ENCODE peak calls at places on chromosomes 7 and 10, in eight cellular contexts. C is cardiac fibroblast; T is tibial nerve; G is NCI-H2029 treated with DMSO at 0.1 percent for 48 hours; M is colonic mucosa; F is activated T-cell treated with anti-CD3 and anti-CD28 coated beads, Interleukin-2, amount 50 U/mL, for 24 hours; R is left lobe of liver; O is left kidney. L is an unnamed sample.

GRCh38 chr7:157676001-157676400 is 339.2 kb downstream of the DNAJB6 start:
- DNase-seq in C (no peak), T (no peak), G (peak; percentile 29), M (no peak), F (no peak), R (no peak), O (no peak), L (no peak)

GRCh38 chr10:5488272-5489161 is 10.9 kb downstream of the CALML5 start:
- DNase-seq in C (no peak), T (no peak), G (peak; percentile 79), M (peak; percentile 94), F (no peak), R (no peak), O (no peak), L (no peak)

GRCh38 chr7:21365866-21366624 is 61.8 kb upstream of the SP4 start:
- DNase-seq in C (peak; percentile 55), T (no peak), G (peak; percentile 84), M (peak; percentile 33), F (no peak), R (no peak), O (no peak), L (no peak)

GRCh38 chr7:134712196-134712595 is 65.5 kb downstream of the BPGM start:
- DNase-seq in C (no peak), T (no peak), G (no peak), M (no peak), F (no peak), R (no peak), O (no peak), L (no peak)

GRCh38 chr10:5921746-5922145 is 31.7 kb downstream of the FBH1 start:
- DNase-seq in C (no peak), T (no peak), G (no peak), M (no peak), F (no peak), R (no peak), O (no peak), L (no peak)

GRCh38 chr7:108211382-108212201 is 81.4 kb upstream of the LAMB4 start:
- DNase-seq in C (peak; percentile 91), T (no peak), G (peak; percentile 86), M (no peak), F (no peak), R (no peak), O (no peak), L (no peak)

GRCh38 chr10:3772349-3773222 is 12.4 kb downstream of the KLF6 start:
- DNase-seq in C (peak; percentile 67), T (no peak), G (no peak), M (peak; percentile 6), F (no peak), R (peak; percentile 24), O (peak; percentile 36), L (no peak)

GRCh38 chr10:78460204-78460603 is 426.5 kb downstream of the RPS24 start:
- DNase-seq in C (no peak), T (no peak), G (no peak), M (no peak), F (no peak), R (no peak), O (no peak), L (no peak)

GRCh38 chr7:4845740-4846142 is 16.1 kb downstream of the PAPOLB start:
- DNase-seq in C (peak; percentile 15), T (no peak), G (no peak), M (no peak), F (no peak), R (no peak), O (peak; percentile 79), L (peak; percentile 74)

GRCh38 chr10:71970869-71971268 is 6.7 kb downstream of the CHST3 start:
- DNase-seq in C (no peak), T (no peak), G (no peak), M (no peak), F (no peak), R (no peak), O (no peak), L (no peak)

GRCh38 chr7:50476953-50477625 is 26.9 kb upstream of the FIGNL1 start:
- DNase-seq in C (no peak), T (no peak), G (no peak), M (no peak), F (no peak), R (no peak), O (no peak), L (no peak)

GRCh38 chr7:89887489-89887888 is 266.8 kb upstream of the STEAP1 start:
- DNase-seq in C (no peak), T (no peak), G (no peak), M (no peak), F (no peak), R (no peak), O (no peak), L (no peak)

GRCh38 chr7:74713567-74713966 is 56.0 kb downstream of the GTF2I start:
- DNase-seq in C (no peak), T (no peak), G (no peak), M (no peak), F (no peak), R (no peak), O (no peak), L (no peak)

GRCh38 chr10:5252177-5253037 is 55.8 kb downstream of the AKR1C4 start:
- DNase-seq in C (peak; percentile 72), T (no peak), G (no peak), M (no peak), F (no peak), R (no peak), O (peak; percentile 30), L (peak; percentile 5)

GRCh38 chr10:15427836-15428414 is 56.8 kb upstream of the FAM171A1 start:
- DNase-seq in C (peak; percentile 70), T (no peak), G (no peak), M (no peak), F (no peak), R (no peak), O (peak; percentile 87), L (peak; percentile 62)

GRCh38 chr10:77146937-77147336 is 490.7 kb downstream of the KCNMA1 start:
- DNase-seq in C (no peak), T (no peak), G (no peak), M (no peak), F (no peak), R (no peak), O (no peak), L (no peak)

GRCh38 chr10:75679546-75679945 is 248.1 kb downstream of the LRMDA start:
- DNase-seq in C (peak; percentile 35), T (no peak), G (no peak), M (no peak), F (no peak), R (no peak), O (no peak), L (no peak)

L was measured in neural progenitor cell.